ENCODE peak calls at places on chromosomes 5 and 9, in seven cellular contexts. U, I, C, R, P, Q and G are unnamed samples.

GRCh38 chr5:117455236-117456233 is 880.9 kb upstream of the SEMA6A start:
- DNase-seq in U (peak; percentile 60), I (peak; percentile 30), C (no peak), R (no peak), P (peak; percentile 69), Q (peak; percentile 20), G (no peak)

GRCh38 chr9:1058826-1059225 is 8.7 kb downstream of the DMRT2 start:
- DNase-seq in U (no peak), I (no peak), C (no peak), R (no peak), P (no peak), Q (no peak), G (no peak)

GRCh38 chr9:107674937-107675277 is 185.3 kb upstream of the KLF4 start:
- DNase-seq in U (peak; percentile 14), I (no peak), C (no peak), R (no peak), P (no peak), Q (peak; percentile 56), G (peak; percentile 76)

GRCh38 chr5:176700239-176700847 is 53.1 kb downstream of the TSPAN17 start:
- DNase-seq in U (no peak), I (no peak), C (no peak), R (peak; percentile 40), P (peak; percentile 79), Q (no peak), G (no peak)

GRCh38 chr5:12861891-12862290 is 957.6 kb upstream of the CTNND2 start:
- DNase-seq in U (no peak), I (no peak), C (no peak), R (no peak), P (no peak), Q (no peak), G (no peak)

GRCh38 chr5:159775890-159776289 is 140.4 kb upstream of the ADRA1B start:
- DNase-seq in U (no peak), I (no peak), C (no peak), R (no peak), P (no peak), Q (no peak), G (no peak)

GRCh38 chr5:77970891-77971290 is 194.8 kb upstream of the TBCA start:
- DNase-seq in U (no peak), I (no peak), C (no peak), R (no peak), P (no peak), Q (no peak), G (no peak)

GRCh38 chr9:34603610-34604231 is 8.2 kb downstream of the RPP25L start:
- DNase-seq in U (peak; percentile 85), I (peak; percentile 87), C (peak; percentile 27), R (peak; percentile 79), P (peak; percentile 96), Q (peak; percentile 76), G (peak; percentile 90)

GRCh38 chr5:14901462-14902051 is 30.0 kb upstream of the ANKH start:
- DNase-seq in U (no peak), I (no peak), C (no peak), R (peak; percentile 38), P (no peak), Q (no peak), G (no peak)

DNA sequence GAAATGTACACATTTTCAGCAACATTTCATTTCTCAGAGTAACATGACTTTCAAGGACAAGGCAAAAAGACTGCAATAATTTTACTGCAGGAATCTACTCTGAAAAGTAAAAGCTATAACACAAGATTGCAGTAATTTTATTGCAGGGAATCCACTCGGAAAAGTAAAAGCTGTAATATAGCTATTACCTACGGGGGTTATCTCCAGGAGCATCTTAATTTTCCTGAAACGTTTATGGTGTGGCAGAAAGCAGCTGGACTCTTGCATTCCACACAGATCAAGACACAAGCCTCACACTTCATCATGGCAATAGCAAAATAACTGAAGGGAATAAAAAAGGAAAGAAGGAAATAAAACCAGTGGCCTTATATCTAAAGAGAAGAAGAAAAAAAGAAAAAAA is 171.2 kb downstream of the TSSK1B start:
- DNase-seq in U (no peak), I (no peak), C (no peak), R (no peak), P (no peak), Q (no peak), G (no peak)
- TF ChIP-seq POLR2AphosphoS5 in U (no peak), I (no peak), C (no peak), R (no peak), P (no peak), Q (no peak), G (no peak)

DNA sequence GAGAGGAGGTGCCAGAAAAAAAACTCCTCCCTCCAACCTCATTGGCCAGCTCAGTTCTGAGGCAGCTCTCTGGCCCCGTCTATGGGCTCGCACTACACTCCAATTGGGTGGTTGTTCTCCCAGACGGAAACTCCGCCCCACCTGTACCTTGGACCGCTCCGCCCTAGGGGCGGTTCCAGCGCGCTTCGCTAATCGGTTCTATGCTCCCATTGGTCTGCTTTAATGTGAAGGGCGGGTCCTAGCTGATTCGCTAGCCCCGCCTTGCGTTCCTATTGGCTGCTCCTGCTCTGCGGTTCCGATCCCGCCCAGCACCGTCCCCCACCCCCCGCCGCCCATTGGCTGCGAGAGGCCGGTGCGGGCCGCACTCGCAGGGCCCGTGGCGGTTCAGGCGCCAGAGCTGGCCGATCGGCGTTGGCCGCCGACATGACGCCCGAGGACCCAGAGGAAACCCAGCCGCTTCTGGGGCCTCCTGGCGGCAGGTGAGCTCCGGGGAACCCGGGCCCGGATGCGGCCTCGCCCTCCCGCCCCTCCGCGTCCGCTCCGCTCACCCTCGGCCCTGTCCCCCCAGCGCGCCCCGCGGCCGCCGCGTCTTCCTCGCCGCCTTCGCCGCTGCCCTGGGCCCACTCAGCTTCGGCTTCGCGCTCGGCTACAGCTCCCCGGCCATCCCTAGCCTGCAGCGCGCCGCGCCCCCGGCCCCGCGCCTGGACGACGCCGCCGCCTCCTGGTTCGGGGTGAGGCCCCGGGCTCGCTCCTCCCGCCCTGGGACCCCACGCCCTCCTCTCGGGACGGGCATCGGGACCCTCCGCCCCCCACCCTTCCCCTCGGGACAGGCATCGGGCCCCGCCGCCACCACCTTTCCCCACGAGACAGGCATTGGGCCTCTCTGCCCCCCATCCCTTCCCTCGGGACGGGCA is at the start of gene SLC2A8:
- DNase-seq in U (peak; percentile 99), I (peak; percentile 99), C (peak; percentile 99), R (peak; percentile 99), P (peak; percentile 97), Q (peak; percentile 99), G (peak; percentile 99)
- TF ChIP-seq EP300 in U (no peak), I (no peak), C (no peak), R (no peak), P (no peak), Q (no peak), G (no peak)

GRCh38 chr5:135264451-135265445 is 134.3 kb downstream of the MACROH2A1 start:
- DNase-seq in U (no peak), I (no peak), C (no peak), R (peak; percentile 41), P (no peak), Q (no peak), G (no peak)

GRCh38 chr5:135265497-135266300 is 133.3 kb downstream of the MACROH2A1 start:
- DNase-seq in U (no peak), I (no peak), C (no peak), R (no peak), P (no peak), Q (no peak), G (no peak)

GRCh38 chr5:135266301-135266630 is 132.8 kb downstream of the MACROH2A1 start:
- DNase-seq in U (no peak), I (no peak), C (no peak), R (no peak), P (no peak), Q (no peak), G (no peak)

GRCh38 chr5:135262364-135262763 is 136.7 kb downstream of the MACROH2A1 start:
- DNase-seq in U (no peak), I (no peak), C (no peak), R (no peak), P (no peak), Q (no peak), G (no peak)

GRCh38 chr5:135263022-135263668 is 135.9 kb downstream of the MACROH2A1 start:
- DNase-seq in U (no peak), I (no peak), C (no peak), R (peak; percentile 48), P (no peak), Q (no peak), G (no peak)
- TF ChIP-seq POLR2AphosphoS5 in U (no peak), I (no peak), C (no peak), R (no peak), P (no peak), Q (no peak), G (no peak)

GRCh38 chr5:34563951-34564705 is 92.0 kb upstream of the RAI14 start:
- DNase-seq in U (no peak), I (peak; percentile 49), C (no peak), R (peak; percentile 12), P (no peak), Q (no peak), G (no peak)
- TF ChIP-seq EP300 in U (no peak), I (no peak), C (no peak), R (no peak), P (no peak), Q (no peak), G (no peak)

GRCh38 chr5:65068410-65068809 is 299.7 kb downstream of the CWC27 start:
- DNase-seq in U (no peak), I (no peak), C (no peak), R (no peak), P (no peak), Q (no peak), G (no peak)

GRCh38 chr5:65075623-65076250 is 307.0 kb downstream of the CWC27 start:
- DNase-seq in U (no peak), I (no peak), C (no peak), R (no peak), P (no peak), Q (no peak), G (no peak)

GRCh38 chr5:65076251-65076869 is 307.6 kb downstream of the CWC27 start:
- DNase-seq in U (peak; percentile 17), I (no peak), C (no peak), R (peak; percentile 94), P (peak; percentile 53), Q (peak; percentile 42), G (no peak)

GRCh38 chr5:65070026-65070425 is 301.3 kb downstream of the CWC27 start:
- DNase-seq in U (no peak), I (no peak), C (no peak), R (no peak), P (no peak), Q (no peak), G (no peak)

DNA sequence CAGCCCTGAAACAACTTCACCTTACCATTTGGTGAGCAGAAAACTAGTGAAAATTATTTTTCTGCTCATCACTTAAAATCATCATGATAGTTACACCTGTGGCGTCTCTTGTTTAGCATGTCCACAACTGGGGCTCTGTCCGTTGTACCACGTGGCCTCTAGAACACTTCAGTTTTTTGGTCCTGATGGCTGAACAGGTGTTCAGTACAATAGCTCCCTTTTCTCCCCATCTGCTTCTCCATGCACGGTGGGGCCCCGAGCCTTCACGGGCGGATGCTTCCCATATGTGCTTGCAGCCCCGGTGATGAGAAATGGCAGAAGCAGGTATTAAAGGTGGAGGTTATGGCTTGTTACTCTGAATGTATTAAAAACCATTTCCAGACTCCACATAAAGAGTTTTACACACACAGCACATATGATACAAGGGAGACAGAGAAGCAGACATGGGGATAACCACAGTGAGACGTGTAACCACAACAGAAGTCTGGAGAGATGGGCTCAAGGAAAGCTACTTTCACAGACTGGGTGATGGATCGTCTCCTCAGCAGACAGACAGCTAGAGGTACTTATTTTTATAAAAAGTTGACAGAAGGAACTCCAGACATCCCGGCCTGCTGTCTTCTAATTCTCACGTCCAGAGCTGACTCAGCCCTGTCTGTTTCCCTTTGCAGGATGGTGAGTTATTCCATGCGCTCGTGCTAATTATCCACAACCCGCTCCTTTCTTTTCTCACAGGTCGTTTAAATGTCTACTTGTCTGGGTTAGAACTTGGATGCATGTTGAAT is 304.3 kb downstream of the CWC27 start:
- DNase-seq in U (no peak), I (no peak), C (no peak), R (no peak), P (no peak), Q (no peak), G (no peak)
- TF ChIP-seq POLR2AphosphoS5 in U (no peak), I (no peak), C (no peak), R (no peak), P (no peak), Q (no peak), G (no peak)